ENCODE peak calls at places on chromosomes 11 and 22, in seven cellular contexts. F, R, A, E, P, S and V are unnamed samples.

GRCh38 chr11:57779275-57779674 is 17.7 kb downstream of the CTNND1 start:
- DNase-seq in F (peak; percentile 88), R (peak; percentile 69), A (no peak), E (peak; percentile 62), P (peak; percentile 56), S (no peak), V (peak; percentile 72)

GRCh38 chr11:119152043-119152442 is 3.2 kb downstream of the ABCG4 start:
- DNase-seq in F (no peak), R (no peak), A (no peak), E (no peak), P (no peak), S (no peak), V (no peak)

GRCh38 chr11:34633990-34634725 is 13.3 kb downstream of the EHF start:
- DNase-seq in F (peak; percentile 55), R (no peak), A (no peak), E (no peak), P (no peak), S (no peak), V (peak; percentile 55)

GRCh38 chr11:1570896-1571759 is 943 bp downstream of the DUSP8 start:
- DNase-seq in F (no peak), R (no peak), A (no peak), E (no peak), P (no peak), S (peak; percentile 68), V (peak; percentile 5)

GRCh38 chr11:128367573-128367972 is 219.8 kb downstream of the ETS1 start:
- DNase-seq in F (no peak), R (no peak), A (no peak), E (no peak), P (no peak), S (no peak), V (no peak)

GRCh38 chr11:5575159-5575558 is 5.5 kb upstream of the OR52B6 start:
- DNase-seq in F (no peak), R (no peak), A (no peak), E (no peak), P (no peak), S (no peak), V (no peak)

GRCh38 chr11:31366795-31367194 is 2.7 kb downstream of the DCDC1 start:
- DNase-seq in F (no peak), R (no peak), A (no peak), E (no peak), P (no peak), S (no peak), V (no peak)

GRCh38 chr22:41818011-41818410 is 14.9 kb upstream of the SREBF2 start:
- DNase-seq in F (no peak), R (no peak), A (no peak), E (no peak), P (no peak), S (no peak), V (no peak)

GRCh38 chr22:49326558-49326957 is 501.1 kb downstream of the BRD1 start:
- DNase-seq in F (no peak), R (no peak), A (no peak), E (no peak), P (peak; percentile 10), S (no peak), V (no peak)

GRCh38 chr11:73348838-73349237 is 27.4 kb upstream of the RELT start:
- DNase-seq in F (no peak), R (no peak), A (no peak), E (no peak), P (no peak), S (no peak), V (no peak)

GRCh38 chr11:88508808-88509581 is 171.5 kb upstream of the CTSC start:
- DNase-seq in F (peak; percentile 19), R (peak; percentile 31), A (peak; percentile 18), E (peak; percentile 34), P (no peak), S (peak; percentile 73), V (peak; percentile 23)

GRCh38 chr22:48750826-48751440 is 1076.7 kb downstream of the BRD1 start:
- DNase-seq in F (no peak), R (no peak), A (no peak), E (peak; percentile 5), P (peak; percentile 24), S (no peak), V (no peak)

GRCh38 chr22:37533995-37534394 is 14.8 kb upstream of the CARD10 start:
- DNase-seq in F (peak; percentile 82), R (peak; percentile 87), A (no peak), E (no peak), P (no peak), S (no peak), V (peak; percentile 85)

GRCh38 chr11:14981507-14981906 is 9.4 kb upstream of the CALCA start:
- DNase-seq in F (no peak), R (no peak), A (no peak), E (no peak), P (no peak), S (no peak), V (no peak)

GRCh38 chr11:73797457-73797856 is 9.8 kb downstream of the MRPL48 start:
- DNase-seq in F (no peak), R (no peak), A (peak; percentile 53), E (no peak), P (no peak), S (no peak), V (no peak)

GRCh38 chr11:17767914-17768313 is 33.3 kb downstream of the KCNC1 start:
- DNase-seq in F (no peak), R (no peak), A (no peak), E (no peak), P (no peak), S (peak; percentile 20), V (no peak)

GRCh38 chr22:32617271-32617670 is 142.7 kb downstream of the FBXO7 start:
- DNase-seq in F (no peak), R (peak; percentile 41), A (no peak), E (no peak), P (no peak), S (no peak), V (peak; percentile 19)

GRCh38 chr11:17505146-17505545 is 28.5 kb upstream of the ABCC8 start:
- DNase-seq in F (no peak), R (no peak), A (no peak), E (no peak), P (no peak), S (no peak), V (no peak)

GRCh38 chr11:29025001-29025400 is 916.8 kb downstream of the METTL15 start:
- DNase-seq in F (peak; percentile 36), R (peak; percentile 20), A (no peak), E (no peak), P (no peak), S (no peak), V (peak; percentile 52)

GRCh38 chr11:114066046-114066648 is 6.6 kb downstream of the ZBTB16 start:
- DNase-seq in F (no peak), R (no peak), A (no peak), E (no peak), P (no peak), S (no peak), V (no peak)

GRCh38 chr11:31248768-31249167 is 120.8 kb downstream of the DCDC1 start:
- DNase-seq in F (no peak), R (no peak), A (no peak), E (no peak), P (no peak), S (no peak), V (no peak)

GRCh38 chr11:92979176-92979575 is 9.7 kb downstream of the MTNR1B start:
- DNase-seq in F (peak; percentile 8), R (peak; percentile 66), A (no peak), E (no peak), P (no peak), S (no peak), V (peak; percentile 31)

GRCh38 chr11:35412285-35412684 is 7.1 kb downstream of the SLC1A2 start:
- DNase-seq in F (peak; percentile 12), R (no peak), A (no peak), E (no peak), P (no peak), S (no peak), V (no peak)

GRCh38 chr11:1230121-1230455 is 7.2 kb downstream of the MUC5B start:
- DNase-seq in F (no peak), R (no peak), A (no peak), E (no peak), P (no peak), S (peak; percentile 44), V (no peak)

GRCh38 chr11:60887531-60887930 is 18.9 kb downstream of the PRPF19 start:
- DNase-seq in F (peak; percentile 41), R (peak; percentile 10), A (no peak), E (peak; percentile 70), P (peak; percentile 61), S (no peak), V (peak; percentile 78)

GRCh38 chr22:41285820-41286638 is at the start of gene RANGAP1:
- DNase-seq in F (peak; percentile 97), R (peak; percentile 96), A (peak; percentile 98), E (peak; percentile 98), P (peak; percentile 98), S (peak; percentile 99), V (peak; percentile 99)

GRCh38 chr11:127458561-127458960 is 458.0 kb upstream of the KIRREL3 start:
- DNase-seq in F (no peak), R (no peak), A (no peak), E (no peak), P (no peak), S (no peak), V (no peak)

GRCh38 chr11:64591257-64592233 is 525 bp downstream of the SLC22A12 start:
- DNase-seq in F (no peak), R (no peak), A (no peak), E (no peak), P (no peak), S (peak; percentile 64), V (no peak)

GRCh38 chr22:35400335-35400680 is 368 bp downstream of the MCM5 start:
- DNase-seq in F (no peak), R (no peak), A (no peak), E (no peak), P (no peak), S (no peak), V (no peak)

GRCh38 chr11:74870485-74870884 is 78.4 kb downstream of the XRRA1 start:
- DNase-seq in F (peak; percentile 34), R (peak; percentile 16), A (no peak), E (no peak), P (no peak), S (no peak), V (peak; percentile 68)
- TF ChIP-seq CTCF in F (peak; percentile 36), R (peak; percentile 47), A (peak; percentile 18), E (no peak), P (no peak), S (peak; percentile 33), V (peak; percentile 56)

GRCh38 chr22:45318168-45318557 is 8.4 kb downstream of the FAM118A start:
- DNase-seq in F (peak; percentile 85), R (peak; percentile 91), A (peak; percentile 78), E (peak; percentile 72), P (peak; percentile 84), S (peak; percentile 74), V (peak; percentile 98)
- H3K4me3 ChIP-seq in F (no peak overlapping the region), R (peak overlapping the region; percentile 20), A (peak overlapping the region; percentile 37), E (no peak overlapping the region), P (no peak overlapping the region), S (no peak overlapping the region), V (peak overlapping the region; percentile 29)

GRCh38 chr11:75855191-75855590 is 40.2 kb downstream of the UVRAG start:
- DNase-seq in F (no peak), R (no peak), A (no peak), E (no peak), P (no peak), S (no peak), V (no peak)
- TF ChIP-seq CTCF in F (no peak), R (no peak), A (no peak), E (no peak), P (no peak), S (no peak), V (no peak)

GRCh38 chr11:95308512-95309035 is 77.6 kb upstream of the SESN3 start:
- DNase-seq in F (no peak), R (no peak), A (no peak), E (no peak), P (no peak), S (no peak), V (no peak)
- H3K4me3 ChIP-seq in F (no peak overlapping the region), R (no peak overlapping the region), A (no peak overlapping the region), E (no peak overlapping the region), P (no peak overlapping the region), S (no peak overlapping the region), V (no peak overlapping the region)

GRCh38 chr11:66268953-66269906 is 791 bp downstream of the RAB1B start:
- DNase-seq in F (peak; percentile 54), R (peak; percentile 31), A (no peak), E (no peak), P (no peak), S (peak; percentile 73), V (peak; percentile 46)
- TF ChIP-seq CTCF in F (peak; percentile 48), R (peak; percentile 11), A (peak; percentile 26), E (peak; percentile 7), P (no peak), S (peak; percentile 7), V (peak; percentile 45)